ENCODE peak calls at places on chromosome 10, in eight cellular contexts. One of them, this sample, is unnamed.

GRCh38 chr10:84375011-84375410 is 46.6 kb downstream of the CCSER2 start:
- DNase-seq in IMR-90: peak
- DNase-seq in right lobe of liver: no peak
- DNase-seq in GM12865: peak
- DNase-seq in tibial artery: no peak
- DNase-seq in RWPE1: peak
- DNase-seq in suprapubic skin: no peak
- DNase-seq in fibroblast of the aortic adventitia: peak
- DNase-seq in this sample: no peak

GRCh38 chr10:69907517-69907916 is 105.8 kb downstream of the COL13A1 start:
- DNase-seq in right lobe of liver: no peak
- DNase-seq in RWPE1: no peak
- DNase-seq in tibial artery: no peak
- DNase-seq in fibroblast of the aortic adventitia: no peak
- DNase-seq in IMR-90: no peak
- DNase-seq in GM12865: no peak
- DNase-seq in suprapubic skin: no peak
- DNase-seq in this sample: no peak

GRCh38 chr10:127815147-127815546 is 77.6 kb downstream of the CLRN3 start:
- DNase-seq in tibial artery: no peak
- DNase-seq in fibroblast of the aortic adventitia: no peak
- DNase-seq in right lobe of liver: no peak
- DNase-seq in RWPE1: no peak
- DNase-seq in GM12865: no peak
- DNase-seq in IMR-90: no peak
- DNase-seq in suprapubic skin: no peak
- DNase-seq in this sample: no peak

GRCh38 chr10:32143302-32143847 is 87.2 kb upstream of the KIF5B start:
- DNase-seq in right lobe of liver: no peak
- DNase-seq in tibial artery: no peak
- DNase-seq in GM12865: no peak
- DNase-seq in RWPE1: peak
- DNase-seq in suprapubic skin: no peak
- DNase-seq in fibroblast of the aortic adventitia: no peak
- DNase-seq in IMR-90: no peak
- DNase-seq in this sample: no peak

GRCh38 chr10:115417585-115418265 is 324.6 kb downstream of the ATRNL1 start:
- DNase-seq in RWPE1: peak
- DNase-seq in GM12865: peak
- DNase-seq in IMR-90: peak
- DNase-seq in fibroblast of the aortic adventitia: no peak
- DNase-seq in right lobe of liver: no peak
- DNase-seq in tibial artery: no peak
- DNase-seq in suprapubic skin: no peak
- DNase-seq in this sample: peak

GRCh38 chr10:129613377-129613980 is 146.4 kb downstream of the MGMT start:
- DNase-seq in GM12865: no peak
- DNase-seq in tibial artery: no peak
- DNase-seq in right lobe of liver: no peak
- DNase-seq in RWPE1: no peak
- DNase-seq in suprapubic skin: no peak
- DNase-seq in IMR-90: no peak
- DNase-seq in fibroblast of the aortic adventitia: no peak
- DNase-seq in this sample: no peak

GRCh38 chr10:46020344-46020656 is 10.1 kb downstream of the NCOA4 start:
- DNase-seq in RWPE1: no peak
- DNase-seq in suprapubic skin: no peak
- DNase-seq in right lobe of liver: no peak
- DNase-seq in fibroblast of the aortic adventitia: no peak
- DNase-seq in IMR-90: no peak
- DNase-seq in GM12865: no peak
- DNase-seq in tibial artery: no peak
- DNase-seq in this sample: no peak

GRCh38 chr10:104146871-104147270 is 24.9 kb downstream of the SFR1 start:
- DNase-seq in RWPE1: no peak
- DNase-seq in right lobe of liver: no peak
- DNase-seq in tibial artery: no peak
- DNase-seq in fibroblast of the aortic adventitia: no peak
- DNase-seq in GM12865: no peak
- DNase-seq in suprapubic skin: no peak
- DNase-seq in IMR-90: no peak
- DNase-seq in this sample: no peak

GRCh38 chr10:95388539-95388938 is 97.7 kb upstream of the PDLIM1 start:
- DNase-seq in right lobe of liver: peak
- DNase-seq in GM12865: no peak
- DNase-seq in RWPE1: no peak
- DNase-seq in tibial artery: peak
- DNase-seq in fibroblast of the aortic adventitia: no peak
- DNase-seq in IMR-90: no peak
- DNase-seq in suprapubic skin: no peak
- DNase-seq in this sample: no peak

GRCh38 chr10:110115784-110116520 is 91.5 kb upstream of the MXI1 start:
- DNase-seq in right lobe of liver: no peak
- DNase-seq in tibial artery: no peak
- DNase-seq in RWPE1: no peak
- DNase-seq in suprapubic skin: no peak
- DNase-seq in IMR-90: no peak
- DNase-seq in fibroblast of the aortic adventitia: no peak
- DNase-seq in GM12865: no peak
- DNase-seq in this sample: no peak

GRCh38 chr10:88117227-88117626 is 253.8 kb downstream of the PTEN start:
- DNase-seq in tibial artery: no peak
- DNase-seq in fibroblast of the aortic adventitia: no peak
- DNase-seq in IMR-90: no peak
- DNase-seq in right lobe of liver: no peak
- DNase-seq in RWPE1: no peak
- DNase-seq in suprapubic skin: no peak
- DNase-seq in GM12865: peak
- DNase-seq in this sample: peak

GRCh38 chr10:46216836-46217748 is 69.7 kb upstream of the ANTXRL start:
- DNase-seq in suprapubic skin: peak
- DNase-seq in IMR-90: no peak
- DNase-seq in tibial artery: no peak
- DNase-seq in GM12865: peak
- DNase-seq in right lobe of liver: no peak
- DNase-seq in fibroblast of the aortic adventitia: no peak
- DNase-seq in RWPE1: no peak
- DNase-seq in this sample: peak

GRCh38 chr10:66786705-66787104 is 139.1 kb upstream of the LRRTM3 start:
- DNase-seq in IMR-90: no peak
- DNase-seq in GM12865: no peak
- DNase-seq in right lobe of liver: no peak
- DNase-seq in fibroblast of the aortic adventitia: no peak
- DNase-seq in suprapubic skin: no peak
- DNase-seq in RWPE1: no peak
- DNase-seq in tibial artery: no peak
- DNase-seq in this sample: no peak

GRCh38 chr10:49081532-49082275 is 33.6 kb downstream of the VSTM4 start:
- DNase-seq in suprapubic skin: no peak
- DNase-seq in right lobe of liver: peak
- DNase-seq in fibroblast of the aortic adventitia: peak
- DNase-seq in IMR-90: peak
- DNase-seq in GM12865: no peak
- DNase-seq in tibial artery: no peak
- DNase-seq in RWPE1: no peak
- DNase-seq in this sample: no peak

GRCh38 chr10:3429651-3430050 is 257.1 kb upstream of the PITRM1 start:
- DNase-seq in fibroblast of the aortic adventitia: no peak
- DNase-seq in GM12865: no peak
- DNase-seq in suprapubic skin: no peak
- DNase-seq in IMR-90: no peak
- DNase-seq in RWPE1: no peak
- DNase-seq in tibial artery: no peak
- DNase-seq in right lobe of liver: no peak
- DNase-seq in this sample: no peak

GRCh38 chr10:31366703-31367102 is 47.7 kb downstream of the ZEB1 start:
- DNase-seq in tibial artery: no peak
- DNase-seq in GM12865: no peak
- DNase-seq in IMR-90: no peak
- DNase-seq in RWPE1: no peak
- DNase-seq in fibroblast of the aortic adventitia: no peak
- DNase-seq in suprapubic skin: no peak
- DNase-seq in right lobe of liver: no peak
- DNase-seq in this sample: no peak

GRCh38 chr10:8043569-8044306 is 10.8 kb upstream of the GATA3 start:
- DNase-seq in GM12865: no peak
- DNase-seq in suprapubic skin: no peak
- DNase-seq in IMR-90: no peak
- DNase-seq in RWPE1: no peak
- DNase-seq in tibial artery: no peak
- DNase-seq in fibroblast of the aortic adventitia: no peak
- DNase-seq in right lobe of liver: no peak
- DNase-seq in this sample: no peak
- TF ChIP-seq CTCF in GM12865: no peak
- TF ChIP-seq CTCF in suprapubic skin: no peak
- TF ChIP-seq CTCF in IMR-90: no peak
- TF ChIP-seq CTCF in RWPE1: no peak
- TF ChIP-seq CTCF in tibial artery: no peak
- TF ChIP-seq CTCF in fibroblast of the aortic adventitia: no peak
- TF ChIP-seq CTCF in right lobe of liver: no peak
- TF ChIP-seq CTCF in this sample: peak

GRCh38 chr10:132904169-132904813 is 38.1 kb downstream of the CFAP46 start:
- DNase-seq in tibial artery: peak
- DNase-seq in fibroblast of the aortic adventitia: peak
- DNase-seq in right lobe of liver: no peak
- DNase-seq in suprapubic skin: no peak
- DNase-seq in GM12865: no peak
- DNase-seq in IMR-90: peak
- DNase-seq in RWPE1: peak
- DNase-seq in this sample: peak
- TF ChIP-seq CTCF in tibial artery: peak
- TF ChIP-seq CTCF in fibroblast of the aortic adventitia: peak
- TF ChIP-seq CTCF in right lobe of liver: peak
- TF ChIP-seq CTCF in suprapubic skin: peak
- TF ChIP-seq CTCF in GM12865: peak
- TF ChIP-seq CTCF in IMR-90: peak
- TF ChIP-seq CTCF in RWPE1: peak
- TF ChIP-seq CTCF in this sample: peak

DNA sequence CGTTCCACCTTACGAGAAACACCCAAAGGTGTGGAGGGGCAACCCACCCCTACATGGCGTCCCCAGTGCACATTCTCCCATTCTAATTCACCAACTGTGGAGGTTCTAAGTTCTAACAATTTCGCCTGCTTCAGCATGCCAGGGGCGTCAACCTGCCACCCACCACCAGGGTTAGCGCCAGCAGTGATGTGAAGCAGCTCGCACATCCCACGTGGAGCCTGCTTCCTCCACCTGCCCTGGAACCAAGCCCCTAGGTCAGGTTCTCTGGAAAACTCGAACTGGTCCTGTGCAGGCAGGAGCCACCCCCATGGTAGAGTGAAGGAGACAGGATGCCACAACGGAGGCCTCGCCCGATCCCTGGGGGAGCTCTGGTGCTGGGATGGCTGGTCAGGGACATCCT is 33.3 kb upstream of the FXYD4 start:
- DNase-seq in right lobe of liver: no peak
- DNase-seq in fibroblast of the aortic adventitia: no peak
- DNase-seq in suprapubic skin: no peak
- DNase-seq in tibial artery: no peak
- DNase-seq in GM12865: no peak
- DNase-seq in RWPE1: no peak
- DNase-seq in IMR-90: no peak
- DNase-seq in this sample: no peak
- TF ChIP-seq CTCF in right lobe of liver: no peak
- TF ChIP-seq CTCF in fibroblast of the aortic adventitia: no peak
- TF ChIP-seq CTCF in suprapubic skin: no peak
- TF ChIP-seq CTCF in tibial artery: no peak
- TF ChIP-seq CTCF in GM12865: no peak
- TF ChIP-seq CTCF in RWPE1: no peak
- TF ChIP-seq CTCF in IMR-90: no peak
- TF ChIP-seq CTCF in this sample: no peak

GRCh38 chr10:111936143-111936542 is 247.4 kb downstream of the GPAM start:
- DNase-seq in IMR-90: no peak
- DNase-seq in suprapubic skin: no peak
- DNase-seq in fibroblast of the aortic adventitia: no peak
- DNase-seq in tibial artery: no peak
- DNase-seq in right lobe of liver: no peak
- DNase-seq in RWPE1: no peak
- DNase-seq in GM12865: no peak
- DNase-seq in this sample: no peak

GRCh38 chr10:111934926-111935325 is 248.6 kb downstream of the GPAM start:
- DNase-seq in fibroblast of the aortic adventitia: no peak
- DNase-seq in right lobe of liver: no peak
- DNase-seq in RWPE1: no peak
- DNase-seq in tibial artery: no peak
- DNase-seq in GM12865: no peak
- DNase-seq in suprapubic skin: no peak
- DNase-seq in IMR-90: no peak
- DNase-seq in this sample: no peak

DNA sequence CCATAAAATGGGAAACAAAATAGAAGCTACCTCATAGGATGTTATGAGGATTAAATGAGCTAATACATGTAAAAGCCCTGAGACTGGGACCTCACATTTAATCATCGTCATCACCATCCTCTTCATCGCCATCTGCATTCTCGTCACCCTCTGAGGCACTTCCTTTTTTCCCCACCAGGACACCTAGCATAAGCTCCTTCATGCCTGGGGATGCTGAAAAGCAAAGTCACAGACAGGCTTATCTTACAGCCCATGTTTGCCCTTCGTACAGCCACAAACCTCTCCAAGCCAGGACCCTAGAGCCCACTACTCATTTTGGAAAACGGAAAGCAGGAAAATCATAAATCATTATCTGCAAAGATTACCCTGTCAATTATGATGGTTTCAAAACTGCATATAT is 249.6 kb downstream of the GPAM start:
- DNase-seq in suprapubic skin: no peak
- DNase-seq in GM12865: no peak
- DNase-seq in right lobe of liver: no peak
- DNase-seq in tibial artery: no peak
- DNase-seq in RWPE1: no peak
- DNase-seq in IMR-90: no peak
- DNase-seq in fibroblast of the aortic adventitia: no peak
- DNase-seq in this sample: no peak
- TF ChIP-seq CTCF in suprapubic skin: no peak
- TF ChIP-seq CTCF in GM12865: no peak
- TF ChIP-seq CTCF in right lobe of liver: no peak
- TF ChIP-seq CTCF in tibial artery: no peak
- TF ChIP-seq CTCF in RWPE1: no peak
- TF ChIP-seq CTCF in IMR-90: no peak
- TF ChIP-seq CTCF in fibroblast of the aortic adventitia: no peak
- TF ChIP-seq CTCF in this sample: no peak

GRCh38 chr10:60021324-60021723 is 115.0 kb upstream of the CCDC6 start:
- DNase-seq in suprapubic skin: no peak
- DNase-seq in right lobe of liver: no peak
- DNase-seq in fibroblast of the aortic adventitia: no peak
- DNase-seq in IMR-90: no peak
- DNase-seq in tibial artery: no peak
- DNase-seq in RWPE1: no peak
- DNase-seq in GM12865: no peak
- DNase-seq in this sample: no peak
- TF ChIP-seq CTCF in suprapubic skin: no peak
- TF ChIP-seq CTCF in right lobe of liver: no peak
- TF ChIP-seq CTCF in fibroblast of the aortic adventitia: no peak
- TF ChIP-seq CTCF in IMR-90: no peak
- TF ChIP-seq CTCF in tibial artery: no peak
- TF ChIP-seq CTCF in RWPE1: no peak
- TF ChIP-seq CTCF in GM12865: no peak
- TF ChIP-seq CTCF in this sample: no peak